ENCODE peak calls at places on chromosome 6, in five cellular contexts. Z is IMR-90, H is adrenal gland, F is HCT116, S is vagina. O is an unnamed sample.

GRCh38 chr6:138500045-138500665 is 861 bp upstream of the NHSL1 start:
- DNase-seq in Z (no peak), H (no peak), F (no peak), S (no peak), O (no peak)

GRCh38 chr6:155158044-155158843 is 105.6 kb upstream of the CLDN20 start:
- DNase-seq in Z (peak), H (no peak), F (no peak), S (no peak), O (no peak)

GRCh38 chr6:96522469-96523009 is 933 bp downstream of the UFL1 start:
- DNase-seq in Z (peak), H (no peak), F (no peak), S (no peak), O (no peak)

GRCh38 chr6:73515204-73516101 is 5.4 kb downstream of the EEF1A1 start:
- DNase-seq in Z (peak), H (peak), F (no peak), S (no peak), O (peak)

GRCh38 chr6:166704171-166704570 is 77.1 kb upstream of the RPS6KA2 start:
- DNase-seq in Z (no peak), H (no peak), F (no peak), S (no peak), O (no peak)

GRCh38 chr6:122833229-122833556 is 44.1 kb downstream of the SMPDL3A start:
- DNase-seq in Z (no peak), H (no peak), F (no peak), S (no peak), O (no peak)

GRCh38 chr6:166393535-166393823 is 10.7 kb upstream of the MPC1 start:
- DNase-seq in Z (no peak), H (no peak), F (no peak), S (no peak), O (no peak)

GRCh38 chr6:122438975-122439374 is 32.6 kb downstream of the SERINC1 start:
- DNase-seq in Z (no peak), H (no peak), F (no peak), S (no peak), O (no peak)

GRCh38 chr6:52409499-52409898 is 10.6 kb upstream of the EFHC1 start:
- DNase-seq in Z (peak), H (no peak), F (no peak), S (no peak), O (no peak)

GRCh38 chr6:110878751-110879539 is 4.4 kb downstream of the AMD1 start:
- DNase-seq in Z (peak), H (no peak), F (no peak), S (no peak), O (no peak)

GRCh38 chr6:132511836-132512230 is 1.1 kb downstream of the STX7 start:
- DNase-seq in Z (no peak), H (no peak), F (no peak), S (no peak), O (no peak)

GRCh38 chr6:41073968-41074691 is 1.4 kb downstream of the NFYA start:
- DNase-seq in Z (peak), H (no peak), F (no peak), S (no peak), O (no peak)

GRCh38 chr6:170068496-170068895 is 222.4 kb downstream of the DLL1 start:
- DNase-seq in Z (no peak), H (no peak), F (no peak), S (no peak), O (peak)

GRCh38 chr6:77502966-77503365 is 39.7 kb upstream of the HTR1B start:
- DNase-seq in Z (no peak), H (no peak), F (no peak), S (no peak), O (no peak)

GRCh38 chr6:117795234-117795633 is 111.8 kb upstream of the SLC35F1 start:
- DNase-seq in Z (no peak), H (no peak), F (no peak), S (no peak), O (no peak)

GRCh38 chr6:106525111-106525884 is 104.0 kb downstream of the RTN4IP1 start:
- DNase-seq in Z (no peak), H (no peak), F (no peak), S (no peak), O (no peak)

GRCh38 chr6:117776441-117776840 is 101.2 kb downstream of the NUS1 start:
- DNase-seq in Z (peak), H (no peak), F (no peak), S (no peak), O (no peak)

GRCh38 chr6:130489514-130489913 is 123.7 kb downstream of the TMEM200A start:
- DNase-seq in Z (no peak), H (no peak), F (no peak), S (no peak), O (no peak)

GRCh38 chr6:38632490-38632889 is 7.2 kb downstream of the BTBD9 start:
- DNase-seq in Z (no peak), H (no peak), F (no peak), S (no peak), O (no peak)

GRCh38 chr6:111358454-111358853 is 124.6 kb downstream of the REV3L start:
- DNase-seq in Z (peak), H (no peak), F (no peak), S (no peak), O (no peak)

GRCh38 chr6:33770116-33770832 is 18.7 kb downstream of the LEMD2 start:
- DNase-seq in Z (no peak), H (no peak), F (no peak), S (no peak), O (no peak)

GRCh38 chr6:53348436-53349208 is at the start of gene ELOVL5:
- DNase-seq in Z (peak), H (peak), F (peak), S (peak), O (peak)

GRCh38 chr6:40999498-41000070 is 39.4 kb downstream of the UNC5CL start:
- DNase-seq in Z (peak), H (peak), F (peak), S (peak), O (peak)

GRCh38 chr6:35083507-35083906 is 57.6 kb downstream of the TCP11 start:
- DNase-seq in Z (no peak), H (no peak), F (no peak), S (no peak), O (no peak)

GRCh38 chr6:138346302-138347195 is 31.2 kb upstream of the SMIM28 start:
- DNase-seq in Z (peak), H (no peak), F (no peak), S (no peak), O (no peak)

GRCh38 chr6:139250296-139251274 is 41.2 kb downstream of the TXLNB start:
- DNase-seq in Z (peak), H (peak), F (peak), S (no peak), O (peak)

GRCh38 chr6:163324928-163325784 is 89.4 kb upstream of the QKI start:
- DNase-seq in Z (peak), H (no peak), F (no peak), S (no peak), O (peak)

GRCh38 chr6:45416700-45417099 is 39.0 kb upstream of the SUPT3H start:
- DNase-seq in Z (no peak), H (no peak), F (no peak), S (no peak), O (no peak)

GRCh38 chr6:113930183-113930582 is 40.8 kb downstream of the HDAC2 start:
- DNase-seq in Z (no peak), H (no peak), F (no peak), S (no peak), O (no peak)

GRCh38 chr6:83488448-83488847 is 23.9 kb upstream of the PRSS35 start:
- DNase-seq in Z (no peak), H (no peak), F (no peak), S (no peak), O (no peak)

GRCh38 chr6:117309613-117310012 is 44.3 kb downstream of the VGLL2 start:
- DNase-seq in Z (no peak), H (no peak), F (no peak), S (no peak), O (no peak)

DNA sequence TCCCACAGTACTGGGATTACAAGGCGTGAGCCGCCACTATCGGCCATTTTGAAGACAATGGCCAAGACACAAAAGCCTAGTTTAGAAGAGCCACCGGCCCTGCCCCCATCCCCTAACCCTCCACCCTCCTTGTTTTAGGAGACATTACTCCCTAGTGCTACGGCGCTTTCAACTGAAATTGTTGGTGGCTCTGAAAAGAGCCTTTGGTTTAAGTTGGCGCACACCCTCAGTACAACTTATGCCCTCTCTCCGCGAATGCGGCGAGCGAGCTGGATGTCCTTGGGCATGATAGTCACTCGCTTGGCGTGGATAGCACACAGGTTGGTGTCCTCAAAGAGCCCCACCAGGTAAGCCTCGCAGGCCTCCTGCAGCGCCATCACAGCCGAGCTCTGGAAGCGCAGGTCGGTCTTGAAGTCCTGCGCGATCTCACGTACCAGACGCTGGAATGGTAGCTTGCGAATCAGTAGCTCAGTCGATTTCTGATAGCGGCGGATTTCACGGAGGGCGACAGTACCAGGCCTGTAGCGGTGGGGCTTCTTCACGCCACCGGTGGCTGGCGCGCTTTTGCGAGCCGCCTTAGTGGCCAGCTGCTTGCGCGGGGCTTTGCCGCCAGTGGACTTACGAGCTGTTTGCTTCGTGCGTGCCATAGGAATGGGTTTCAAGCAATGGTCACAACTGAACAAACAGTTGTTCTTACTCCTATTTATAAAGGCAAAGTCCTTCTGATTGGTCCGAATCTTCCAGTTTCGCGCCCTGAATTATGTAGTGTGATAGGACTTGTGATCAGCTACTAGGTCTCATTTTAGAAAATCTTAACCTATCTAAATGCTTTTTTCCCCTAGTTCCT is 114.8 kb upstream of the BTN3A2 start:
- DNase-seq in Z (peak), H (peak), F (no peak), S (no peak), O (peak)
- TF ChIP-seq CTCF in Z (peak), H (peak), F (no peak), S (no peak), O (no peak)

DNA sequence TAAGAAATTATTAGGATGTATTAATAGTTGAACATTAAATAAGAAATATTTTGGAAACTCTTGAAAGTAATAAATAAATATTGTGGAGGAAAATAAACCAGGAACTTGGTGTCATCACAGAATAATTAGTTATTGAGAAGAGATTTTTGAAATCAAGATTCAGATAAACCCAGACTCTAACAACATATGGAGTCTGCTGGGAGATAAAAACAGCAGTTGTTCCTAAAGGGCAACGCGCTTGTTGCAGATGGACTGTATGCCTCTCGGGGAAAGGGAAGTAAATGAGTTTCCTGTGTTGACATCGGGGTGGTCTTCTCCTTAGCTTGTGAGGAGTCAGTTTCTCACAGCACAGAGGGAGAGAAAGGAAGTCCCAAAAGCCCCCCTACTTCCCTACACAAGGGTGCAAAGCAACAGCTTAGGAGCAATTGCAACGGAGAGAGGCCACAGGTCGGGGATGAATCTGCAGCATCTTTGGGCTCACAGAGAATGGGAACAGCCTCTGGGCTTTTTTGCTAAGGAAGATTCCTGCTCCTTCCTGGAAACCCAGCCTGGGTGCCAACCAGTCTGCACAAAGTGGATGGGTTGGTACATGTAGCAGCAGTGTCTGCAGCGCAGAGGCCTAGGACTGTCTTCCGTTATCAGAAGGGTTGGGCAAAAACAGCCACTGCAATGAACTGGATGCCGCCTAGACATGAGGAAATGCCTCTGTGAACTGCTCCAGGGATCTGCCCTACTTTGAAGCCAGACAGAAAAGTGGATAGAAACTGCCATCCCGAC is 603.1 kb upstream of the NRSN1 start:
- DNase-seq in Z (no peak), H (no peak), F (no peak), S (no peak), O (no peak)
- H3K27ac ChIP-seq in Z (no peak), H (no peak), F (no peak), S (no peak), O (no peak)

GRCh38 chr6:19836799-19837510 is at the start of gene ID4:
- DNase-seq in Z (peak), H (peak), F (no peak), S (peak), O (peak)
- TF ChIP-seq POLR2A in Z (peak), H (peak), F (no peak), S (peak), O (peak)

DNA sequence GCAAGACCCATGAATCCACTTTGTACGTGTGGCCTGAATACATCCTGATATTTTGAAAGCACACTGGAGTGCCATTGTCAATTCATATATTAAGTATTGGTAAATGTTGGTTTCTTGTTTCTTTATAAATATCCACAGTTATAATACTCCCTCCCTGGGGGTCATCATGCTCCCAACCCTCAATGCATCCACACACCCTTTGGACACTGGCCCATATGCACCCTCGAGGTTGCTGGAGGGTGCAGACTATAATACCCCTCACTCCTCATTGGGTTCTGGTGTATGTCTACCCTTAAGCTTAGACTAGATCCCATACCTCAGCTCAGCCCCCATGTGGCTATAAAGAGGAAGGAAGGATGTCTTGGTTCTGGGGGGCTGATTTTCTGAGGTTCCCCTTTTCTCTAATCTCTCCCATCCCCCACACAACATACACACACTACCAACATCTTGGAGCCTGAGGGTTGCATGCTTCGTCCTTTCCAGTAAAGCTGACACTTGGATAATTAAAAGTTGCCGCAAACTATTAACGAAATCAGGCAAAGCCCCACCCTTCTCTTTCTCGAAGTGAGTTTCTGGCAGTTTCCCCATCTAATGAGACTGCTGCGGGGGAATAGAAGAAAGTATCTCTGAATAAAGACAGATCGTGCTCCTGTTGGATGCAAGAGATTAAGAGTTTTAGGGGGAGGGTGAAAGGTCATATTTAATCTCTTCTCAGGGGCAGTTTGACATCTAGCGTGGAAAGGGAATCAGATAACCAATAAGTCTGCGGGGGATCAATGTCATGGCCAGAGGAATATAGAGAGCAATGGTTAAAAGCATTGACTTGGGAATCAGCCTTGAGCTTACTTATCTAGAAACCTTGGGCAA is 7.4 kb downstream of the PIM1 start:
- DNase-seq in Z (no peak), H (no peak), F (no peak), S (no peak), O (no peak)
- TF ChIP-seq CTCF in Z (no peak), H (no peak), F (no peak), S (no peak), O (no peak)

DNA sequence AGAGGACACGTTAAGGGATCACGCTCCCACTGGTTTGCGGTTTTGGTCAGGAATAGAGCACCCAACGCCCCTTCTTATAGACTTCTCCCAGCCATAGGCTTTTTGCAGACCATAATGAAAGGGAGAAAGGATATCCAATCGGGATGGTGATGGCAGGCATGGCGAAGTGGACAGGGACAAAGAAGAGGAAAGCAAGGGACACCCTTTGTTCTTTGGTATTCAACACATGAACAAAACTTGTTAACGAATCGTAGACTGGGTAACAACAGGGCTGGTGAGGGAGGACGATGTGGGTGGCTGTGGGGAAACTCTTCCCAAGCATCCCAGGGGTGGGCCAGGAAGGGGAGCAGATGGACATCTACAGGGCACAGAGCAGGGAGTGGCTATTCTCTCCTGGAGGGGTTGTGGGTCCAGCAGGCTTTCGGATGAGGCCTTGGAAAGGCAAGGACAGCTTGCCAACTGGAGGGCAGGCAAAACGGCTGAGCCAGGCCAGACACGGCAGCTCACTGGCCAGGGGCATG is 1.4 kb upstream of the HSP90AB1 start:
- DNase-seq in Z (no peak), H (no peak), F (no peak), S (no peak), O (no peak)
- H3K27ac ChIP-seq in Z (peak), H (peak), F (peak), S (peak), O (peak)

GRCh38 chr6:168272379-168273011 is 47.1 kb downstream of the DACT2 start:
- DNase-seq in Z (no peak), H (no peak), F (no peak), S (no peak), O (no peak)
- TF ChIP-seq POLR2A in Z (no peak), H (no peak), F (no peak), S (no peak), O (no peak)

GRCh38 chr6:10742251-10742650 is 5.4 kb upstream of the TMEM14B start:
- DNase-seq in Z (no peak), H (no peak), F (no peak), S (no peak), O (no peak)
- TF ChIP-seq CTCF in Z (no peak), H (no peak), F (no peak), S (no peak), O (no peak)

DNA sequence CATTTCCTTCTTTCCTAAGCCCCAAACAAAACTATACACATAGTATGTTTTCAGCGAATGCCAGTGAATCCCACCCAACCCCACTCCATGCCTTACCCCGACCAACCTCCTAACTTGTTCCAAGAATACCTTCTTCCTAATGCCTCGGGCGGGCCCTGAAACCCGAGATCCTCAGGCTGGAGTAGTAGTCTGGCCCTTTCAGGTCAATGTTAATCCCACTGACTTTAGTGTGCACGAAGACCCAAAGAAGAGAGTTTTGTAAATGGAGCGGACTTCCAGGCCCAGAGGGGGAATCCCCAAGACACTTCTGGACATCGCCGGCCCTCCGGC is 394 bp downstream of the YIPF3 start:
- DNase-seq in Z (no peak), H (no peak), F (no peak), S (no peak), O (no peak)
- H3K27ac ChIP-seq in Z (peak), H (peak), F (peak), S (peak), O (peak)

DNA sequence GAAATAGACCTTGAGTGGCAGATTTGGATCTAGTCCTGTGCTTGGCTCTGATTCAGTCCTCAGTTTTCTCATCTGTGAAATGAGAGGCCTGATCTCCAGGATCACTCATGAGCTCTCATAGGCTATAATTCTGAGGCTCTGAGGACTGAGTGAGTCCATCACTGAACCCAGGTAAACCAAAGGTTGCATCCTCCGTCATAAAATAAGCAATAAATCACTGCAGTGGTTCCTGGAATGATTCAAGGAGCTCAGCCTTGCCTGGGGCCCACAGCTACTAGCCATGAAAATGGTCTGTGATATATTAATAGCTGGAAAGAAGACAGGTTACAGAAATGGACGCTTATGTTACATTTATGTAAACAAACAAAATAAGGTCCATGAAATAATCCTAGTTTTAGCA is 124.8 kb downstream of the MAP3K7 start:
- DNase-seq in Z (no peak), H (no peak), F (no peak), S (no peak), O (no peak)
- TF ChIP-seq POLR2A in Z (no peak), H (no peak), F (no peak), S (no peak), O (no peak)

GRCh38 chr6:25882066-25882496 is 8.0 kb upstream of the SLC17A3 start:
- DNase-seq in Z (no peak), H (peak), F (no peak), S (no peak), O (peak)
- TF ChIP-seq CTCF in Z (no peak), H (no peak), F (no peak), S (no peak), O (no peak)

O was measured in body of pancreas.